ENCODE peak calls at places on chromosomes 11 and 22, in four cellular contexts. One of them, this sample, is unnamed.

GRCh38 chr11:1825039-1825740 is 9.6 kb upstream of the SYT8 start:
- DNase-seq in BE2C: no peak
- DNase-seq in PC-3: no peak
- DNase-seq in brain microvascular endothelial cell: no peak
- DNase-seq in this sample: peak

GRCh38 chr22:35314161-35314942 is 14.7 kb downstream of the TOM1 start:
- DNase-seq in brain microvascular endothelial cell: no peak
- DNase-seq in PC-3: no peak
- DNase-seq in BE2C: no peak
- DNase-seq in this sample: peak

GRCh38 chr11:102724904-102725515 is at the start of gene MMP8:
- DNase-seq in brain microvascular endothelial cell: peak
- DNase-seq in PC-3: no peak
- DNase-seq in BE2C: no peak
- DNase-seq in this sample: no peak

GRCh38 chr11:120302001-120302805 is 22.9 kb upstream of the TLCD5 start:
- DNase-seq in PC-3: peak
- DNase-seq in BE2C: no peak
- DNase-seq in brain microvascular endothelial cell: no peak
- DNase-seq in this sample: no peak

GRCh38 chr11:118211006-118211405 is 13.8 kb downstream of the JAML start:
- DNase-seq in BE2C: no peak
- DNase-seq in brain microvascular endothelial cell: peak
- DNase-seq in PC-3: no peak
- DNase-seq in this sample: peak

GRCh38 chr11:72920001-72920400 is 105.8 kb downstream of the ATG16L2 start:
- DNase-seq in BE2C: no peak
- DNase-seq in PC-3: no peak
- DNase-seq in brain microvascular endothelial cell: no peak
- DNase-seq in this sample: no peak

GRCh38 chr11:35525501-35526175 is at the start of gene PAMR1:
- DNase-seq in brain microvascular endothelial cell: peak
- DNase-seq in BE2C: no peak
- DNase-seq in PC-3: no peak
- DNase-seq in this sample: no peak

GRCh38 chr11:129368889-129369672 is 6.6 kb upstream of the BARX2 start:
- DNase-seq in PC-3: peak
- DNase-seq in brain microvascular endothelial cell: no peak
- DNase-seq in BE2C: no peak
- DNase-seq in this sample: no peak

GRCh38 chr11:106950067-106950491 is 68.2 kb downstream of the GUCY1A2 start:
- DNase-seq in BE2C: no peak
- DNase-seq in PC-3: no peak
- DNase-seq in brain microvascular endothelial cell: no peak
- DNase-seq in this sample: peak

GRCh38 chr22:43002198-43002577 is 12.8 kb downstream of the PACSIN2 start:
- DNase-seq in brain microvascular endothelial cell: peak
- DNase-seq in PC-3: peak
- DNase-seq in BE2C: no peak
- DNase-seq in this sample: peak

GRCh38 chr11:104925850-104926249 is 27.6 kb upstream of the CASP12 start:
- DNase-seq in PC-3: no peak
- DNase-seq in brain microvascular endothelial cell: no peak
- DNase-seq in BE2C: no peak
- DNase-seq in this sample: no peak

GRCh38 chr11:66419825-66420224 is 1.0 kb upstream of the NPAS4 start:
- DNase-seq in brain microvascular endothelial cell: no peak
- DNase-seq in BE2C: peak
- DNase-seq in PC-3: no peak
- DNase-seq in this sample: no peak

GRCh38 chr11:112537846-112538330 is 277.2 kb upstream of the PLET1 start:
- DNase-seq in BE2C: no peak
- DNase-seq in PC-3: peak
- DNase-seq in brain microvascular endothelial cell: no peak
- DNase-seq in this sample: no peak

GRCh38 chr11:27552356-27552755 is 45.8 kb upstream of the LIN7C start:
- DNase-seq in PC-3: no peak
- DNase-seq in brain microvascular endothelial cell: no peak
- DNase-seq in BE2C: no peak
- DNase-seq in this sample: no peak

GRCh38 chr11:17538731-17539130 is 5.5 kb downstream of the USH1C start:
- DNase-seq in BE2C: no peak
- DNase-seq in PC-3: no peak
- DNase-seq in brain microvascular endothelial cell: no peak
- DNase-seq in this sample: no peak

GRCh38 chr11:61111786-61112517 is 9.7 kb downstream of the CD5 start:
- DNase-seq in BE2C: no peak
- DNase-seq in PC-3: no peak
- DNase-seq in brain microvascular endothelial cell: no peak
- DNase-seq in this sample: no peak

GRCh38 chr22:20550057-20550817 is 42.8 kb downstream of the MED15 start:
- DNase-seq in brain microvascular endothelial cell: no peak
- DNase-seq in PC-3: no peak
- DNase-seq in BE2C: no peak
- DNase-seq in this sample: no peak

GRCh38 chr11:78395597-78395996 is 22.0 kb downstream of the GAB2 start:
- DNase-seq in BE2C: no peak
- DNase-seq in brain microvascular endothelial cell: no peak
- DNase-seq in PC-3: no peak
- DNase-seq in this sample: no peak

GRCh38 chr11:6413791-6414231 is 5.1 kb downstream of the APBB1 start:
- DNase-seq in brain microvascular endothelial cell: no peak
- DNase-seq in PC-3: no peak
- DNase-seq in BE2C: no peak
- DNase-seq in this sample: no peak

GRCh38 chr11:103807806-103808205 is 228.6 kb upstream of the DDI1 start:
- DNase-seq in BE2C: no peak
- DNase-seq in PC-3: no peak
- DNase-seq in brain microvascular endothelial cell: no peak
- DNase-seq in this sample: no peak

DNA sequence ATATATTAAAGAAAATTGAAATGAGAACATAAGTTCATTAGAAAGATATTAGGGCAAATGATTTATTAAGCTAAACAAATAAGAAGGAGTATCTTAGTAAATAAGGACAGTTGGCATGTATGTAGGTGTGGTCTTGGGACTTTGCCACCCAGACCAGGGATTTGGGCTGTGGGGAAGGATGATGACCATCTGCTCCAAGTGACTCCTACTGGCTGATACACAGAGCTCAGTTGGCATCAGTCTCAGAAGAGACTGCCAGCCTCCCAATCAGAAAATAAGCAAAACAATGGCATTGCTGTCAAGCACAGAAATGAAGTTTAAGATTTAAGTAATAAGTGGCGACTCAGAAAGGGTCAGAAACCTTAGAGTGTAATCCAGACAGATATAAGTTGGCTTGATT is 49.5 kb downstream of the PAX6 start:
- DNase-seq in BE2C: no peak
- DNase-seq in brain microvascular endothelial cell: no peak
- DNase-seq in PC-3: no peak
- DNase-seq in this sample: peak
- TF ChIP-seq CTCF in BE2C: no peak
- TF ChIP-seq CTCF in brain microvascular endothelial cell: no peak
- TF ChIP-seq CTCF in PC-3: peak
- TF ChIP-seq CTCF in this sample: no peak

DNA sequence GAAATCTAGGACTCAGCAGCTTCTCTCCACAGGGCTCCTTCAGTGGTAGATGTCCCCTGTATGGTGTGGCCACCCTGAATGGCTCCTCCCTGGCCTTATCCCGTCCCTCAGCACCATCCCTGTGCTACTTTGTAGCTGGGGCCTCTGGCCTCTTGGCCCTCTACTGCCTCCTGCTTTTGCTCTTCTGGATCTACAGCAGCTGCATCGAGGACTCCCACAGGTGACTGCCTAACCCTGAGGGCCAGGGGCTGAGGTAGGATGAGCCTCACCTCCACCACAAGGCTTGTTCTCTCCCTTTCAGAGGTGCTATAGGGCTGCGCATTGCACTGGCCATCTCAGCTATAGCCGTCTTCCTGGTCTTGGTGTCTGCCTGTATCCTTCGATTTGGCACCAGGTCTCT is 1.8 kb downstream of the TMEM179B start:
- DNase-seq in PC-3: no peak
- DNase-seq in brain microvascular endothelial cell: no peak
- DNase-seq in BE2C: no peak
- DNase-seq in this sample: no peak
- TF ChIP-seq CTCF in PC-3: peak
- TF ChIP-seq CTCF in brain microvascular endothelial cell: no peak
- TF ChIP-seq CTCF in BE2C: no peak
- TF ChIP-seq CTCF in this sample: no peak

GRCh38 chr11:116234989-116235567 is 537.7 kb downstream of the BUD13 start:
- DNase-seq in PC-3: no peak
- DNase-seq in brain microvascular endothelial cell: no peak
- DNase-seq in BE2C: no peak
- DNase-seq in this sample: no peak
- TF ChIP-seq CTCF in PC-3: no peak
- TF ChIP-seq CTCF in brain microvascular endothelial cell: no peak
- TF ChIP-seq CTCF in BE2C: no peak
- TF ChIP-seq CTCF in this sample: no peak

GRCh38 chr11:97557399-97557798 is 1167.6 kb downstream of the JRKL start:
- DNase-seq in PC-3: peak
- DNase-seq in brain microvascular endothelial cell: peak
- DNase-seq in BE2C: no peak
- DNase-seq in this sample: no peak
- TF ChIP-seq CTCF in PC-3: peak
- TF ChIP-seq CTCF in brain microvascular endothelial cell: peak
- TF ChIP-seq CTCF in BE2C: peak
- TF ChIP-seq CTCF in this sample: peak

DNA sequence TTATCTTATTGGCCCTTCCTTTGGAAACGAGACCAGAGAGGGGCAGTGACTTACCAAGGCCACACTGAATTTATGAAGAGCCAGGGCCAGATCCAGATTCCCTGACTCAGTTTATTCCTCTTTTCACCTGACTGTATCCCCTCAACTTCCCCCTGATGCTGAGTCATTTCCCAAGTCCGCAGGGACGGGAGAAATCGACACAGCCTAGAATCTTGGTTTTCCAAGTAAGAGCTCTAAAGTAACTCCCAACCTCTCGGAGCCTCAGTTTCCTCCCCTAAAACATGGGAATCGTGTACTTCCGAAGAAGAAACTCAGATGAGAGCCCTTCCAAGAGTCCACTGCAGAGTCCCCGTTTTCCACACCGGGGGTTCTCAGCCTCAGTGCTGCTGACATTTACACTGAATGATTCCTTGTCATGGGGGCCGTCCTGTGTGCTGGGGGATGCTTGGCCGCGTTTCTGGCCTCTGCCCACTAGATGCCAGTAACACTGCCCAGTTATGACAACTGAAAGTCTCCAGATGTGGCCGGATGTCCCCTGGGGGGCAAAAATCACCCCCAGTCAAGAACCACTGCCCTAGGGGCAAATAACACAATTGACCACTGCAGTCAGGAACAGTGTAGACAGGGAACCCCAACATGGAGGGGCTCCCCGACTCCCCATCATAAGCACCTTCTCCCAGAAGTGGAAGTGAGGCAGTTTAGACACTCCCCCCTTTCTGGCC is 11.2 kb downstream of the MPST start:
- DNase-seq in BE2C: no peak
- DNase-seq in brain microvascular endothelial cell: no peak
- DNase-seq in PC-3: no peak
- DNase-seq in this sample: no peak
- TF ChIP-seq CTCF in BE2C: peak
- TF ChIP-seq CTCF in brain microvascular endothelial cell: no peak
- TF ChIP-seq CTCF in PC-3: peak
- TF ChIP-seq CTCF in this sample: no peak

GRCh38 chr11:48210052-48210451 is 6.6 kb upstream of the OR4B1 start:
- DNase-seq in PC-3: peak
- DNase-seq in BE2C: peak
- DNase-seq in brain microvascular endothelial cell: peak
- DNase-seq in this sample: peak
- TF ChIP-seq CTCF in PC-3: peak
- TF ChIP-seq CTCF in BE2C: peak
- TF ChIP-seq CTCF in brain microvascular endothelial cell: peak
- TF ChIP-seq CTCF in this sample: no peak